ENCODE peak calls at places on chromosome 14, in eight cellular contexts. P is dorsolateral prefrontal cortex, V is heart left ventricle, I is upper lobe of left lung, N is HCT116, W is left ventricle myocardium inferior, T is OCI-LY7, E is upper lobe of right lung. C is an unnamed sample.

GRCh38 chr14:106564058-106564643 is 1037.8 kb downstream of the TMEM121 start:
- DNase-seq in P (no peak), V (no peak), I (no peak), N (no peak), W (no peak), T (peak), E (peak), C (no peak)

GRCh38 chr14:99986416-99986815 is 78.8 kb upstream of the EVL start:
- DNase-seq in P (no peak), V (no peak), I (no peak), N (no peak), W (no peak), T (no peak), E (no peak), C (no peak)

GRCh38 chr14:99603965-99604765 is at the start of gene CCDC85C:
- DNase-seq in P (peak), V (peak), I (peak), N (peak), W (peak), T (peak), E (peak), C (peak)

GRCh38 chr14:32481707-32482106 is 152.6 kb downstream of the AKAP6 start:
- DNase-seq in P (no peak), V (no peak), I (no peak), N (no peak), W (no peak), T (no peak), E (no peak), C (no peak)

GRCh38 chr14:101250948-101251811 is 310.1 kb upstream of the DIO3 start:
- DNase-seq in P (no peak), V (no peak), I (no peak), N (no peak), W (no peak), T (no peak), E (no peak), C (no peak)

GRCh38 chr14:85235868-85236267 is 294.1 kb upstream of the FLRT2 start:
- DNase-seq in P (no peak), V (no peak), I (no peak), N (no peak), W (no peak), T (no peak), E (no peak), C (no peak)

GRCh38 chr14:56903304-56904021 is 93.2 kb upstream of the OTX2 start:
- DNase-seq in P (no peak), V (no peak), I (no peak), N (no peak), W (no peak), T (no peak), E (no peak), C (no peak)

GRCh38 chr14:85528882-85529585 is 910 bp upstream of the FLRT2 start:
- DNase-seq in P (no peak), V (no peak), I (no peak), N (no peak), W (no peak), T (no peak), E (peak), C (peak)

GRCh38 chr14:57189070-57189469 is 79.6 kb downstream of the EXOC5 start:
- DNase-seq in P (no peak), V (no peak), I (no peak), N (peak), W (no peak), T (no peak), E (no peak), C (no peak)

GRCh38 chr14:95683793-95684192 is 2.4 kb upstream of the TCL1B start:
- DNase-seq in P (no peak), V (no peak), I (peak), N (peak), W (no peak), T (peak), E (no peak), C (no peak)

GRCh38 chr14:50362791-50363733 is 33.6 kb downstream of the CDKL1 start:
- DNase-seq in P (no peak), V (no peak), I (no peak), N (no peak), W (no peak), T (peak), E (no peak), C (no peak)

GRCh38 chr14:37985826-37986470 is 221.8 kb upstream of the SSTR1 start:
- DNase-seq in P (no peak), V (peak), I (peak), N (peak), W (no peak), T (peak), E (no peak), C (no peak)

GRCh38 chr14:34078117-34078743 is 127.4 kb upstream of the EGLN3 start:
- DNase-seq in P (no peak), V (no peak), I (no peak), N (no peak), W (no peak), T (no peak), E (no peak), C (no peak)

GRCh38 chr14:103099081-103099732 is 4.7 kb downstream of the EXOC3L4 start:
- DNase-seq in P (no peak), V (peak), I (no peak), N (no peak), W (no peak), T (no peak), E (no peak), C (no peak)

GRCh38 chr14:32818576-32818975 is 120.1 kb upstream of the NPAS3 start:
- DNase-seq in P (no peak), V (no peak), I (no peak), N (no peak), W (no peak), T (no peak), E (no peak), C (no peak)

GRCh38 chr14:72472845-72473244 is 421.1 kb downstream of the DPF3 start:
- DNase-seq in P (no peak), V (no peak), I (no peak), N (peak), W (no peak), T (no peak), E (no peak), C (no peak)

GRCh38 chr14:58731465-58732330 is 93.9 kb downstream of the DACT1 start:
- DNase-seq in P (no peak), V (no peak), I (no peak), N (peak), W (no peak), T (no peak), E (no peak), C (no peak)

GRCh38 chr14:105491366-105492006 is 440 bp downstream of the TEDC1 start:
- DNase-seq in P (no peak), V (peak), I (peak), N (peak), W (peak), T (peak), E (peak), C (no peak)

GRCh38 chr14:105490572-105491365 is at the start of gene TEDC1:
- DNase-seq in P (peak), V (peak), I (peak), N (peak), W (peak), T (peak), E (peak), C (peak)

GRCh38 chr14:105493921-105494605 is 3.0 kb downstream of the TEDC1 start:
- DNase-seq in P (peak), V (no peak), I (peak), N (no peak), W (peak), T (no peak), E (peak), C (no peak)

GRCh38 chr14:105492966-105493871 is 2.2 kb downstream of the TEDC1 start:
- DNase-seq in P (peak), V (no peak), I (peak), N (no peak), W (peak), T (no peak), E (peak), C (no peak)

GRCh38 chr14:105492051-105492965 is 1.3 kb downstream of the TEDC1 start:
- DNase-seq in P (no peak), V (peak), I (no peak), N (no peak), W (peak), T (no peak), E (peak), C (peak)
- H3K4me3 ChIP-seq in P (no peak), V (no peak), I (peak), N (peak), W (peak), T (peak), E (no peak), C (peak)

DNA sequence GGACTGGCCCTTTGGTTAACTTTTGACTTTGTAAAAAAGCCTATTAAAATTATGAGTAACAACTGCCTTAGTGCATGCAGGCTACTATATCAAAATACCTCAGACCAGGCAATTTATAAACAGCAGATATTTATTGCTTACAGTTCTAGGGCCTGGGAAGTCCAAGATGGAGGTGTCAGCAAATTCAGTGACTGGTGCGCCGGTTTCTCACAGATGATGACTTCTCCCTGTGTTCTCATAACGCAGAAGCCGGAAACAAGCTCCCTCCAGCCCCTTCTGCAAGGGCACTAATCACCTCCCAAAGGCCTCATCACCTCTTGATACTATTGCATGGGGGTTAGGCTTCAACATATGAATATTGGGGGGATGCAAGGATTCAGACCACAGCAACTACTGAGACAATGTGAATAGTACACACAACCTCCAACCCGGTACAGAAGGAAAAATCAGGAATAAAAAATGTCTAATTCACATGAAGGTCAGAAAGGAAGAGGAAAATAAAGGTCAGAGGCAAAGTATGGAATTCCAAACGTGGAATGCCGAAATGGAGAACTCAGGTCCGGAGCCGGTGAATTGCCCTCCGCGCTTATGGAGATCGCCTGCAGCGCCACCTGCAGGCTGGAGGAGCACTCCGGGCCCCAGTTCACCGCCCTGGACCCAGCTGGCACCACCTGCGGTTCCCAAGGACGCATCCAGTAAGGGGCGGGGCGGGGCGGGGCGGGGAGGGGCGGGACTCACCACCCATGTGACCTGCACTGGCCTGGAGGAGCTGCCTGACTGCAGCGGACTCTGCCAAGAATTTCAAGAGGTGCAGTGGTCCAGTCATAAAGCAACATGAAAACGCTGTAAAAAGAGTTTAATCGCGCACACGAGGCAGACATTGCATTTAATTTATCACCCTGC is 203.4 kb downstream of the KIF26A start:
- DNase-seq in P (no peak), V (no peak), I (peak), N (peak), W (no peak), T (peak), E (peak), C (no peak)
- H3K4me3 ChIP-seq in P (no peak), V (no peak), I (no peak), N (peak), W (no peak), T (no peak), E (no peak), C (no peak)

DNA sequence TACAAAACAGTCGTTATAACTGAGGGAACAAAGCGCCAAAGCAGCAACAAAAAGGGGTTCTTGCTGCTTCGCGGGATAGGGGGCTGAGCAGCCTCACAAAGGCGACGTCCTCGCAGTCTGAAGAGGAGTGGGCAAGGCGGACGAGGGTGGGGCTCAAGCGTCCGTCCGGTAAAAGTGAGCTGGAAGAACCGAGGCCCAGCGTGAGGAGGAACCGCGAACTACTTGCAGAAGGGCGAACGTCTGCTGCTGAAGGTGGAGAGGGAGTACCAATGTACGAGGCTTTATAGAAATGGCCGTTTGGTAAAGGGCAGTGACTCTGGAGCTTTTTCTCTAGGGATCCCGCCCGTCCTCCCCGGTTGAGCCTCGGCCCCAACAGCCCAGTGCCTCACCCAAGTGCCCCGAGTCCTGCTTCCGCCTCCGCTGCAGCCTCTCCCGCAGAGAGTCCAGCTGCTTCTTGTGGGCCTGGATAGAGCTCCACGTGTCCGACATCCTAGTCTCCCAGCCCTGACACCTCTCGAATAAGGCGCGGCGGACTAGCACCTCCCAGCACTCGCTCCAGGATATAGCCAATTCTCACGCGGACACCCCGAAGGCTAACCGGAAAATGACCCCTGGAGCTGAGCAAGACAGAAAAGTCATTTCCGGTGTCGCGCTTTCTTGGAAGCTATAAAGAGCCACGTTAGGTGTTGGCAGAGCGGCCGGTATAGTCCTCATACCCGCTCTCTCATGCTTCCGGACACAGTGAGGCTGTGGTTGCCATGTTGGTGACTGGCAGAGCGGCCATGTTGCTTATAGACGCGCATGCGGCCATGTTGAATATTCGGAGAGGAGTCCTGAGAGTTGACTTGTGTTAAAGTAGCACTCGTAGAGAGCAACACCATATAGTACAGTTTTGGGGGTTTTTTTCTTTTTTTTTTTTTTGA is at the start of gene METTL3:
- DNase-seq in P (peak), V (peak), I (peak), N (peak), W (peak), T (peak), E (peak), C (peak)
- H3K4me3 ChIP-seq in P (peak), V (peak), I (peak), N (peak), W (peak), T (peak), E (peak), C (peak)

DNA sequence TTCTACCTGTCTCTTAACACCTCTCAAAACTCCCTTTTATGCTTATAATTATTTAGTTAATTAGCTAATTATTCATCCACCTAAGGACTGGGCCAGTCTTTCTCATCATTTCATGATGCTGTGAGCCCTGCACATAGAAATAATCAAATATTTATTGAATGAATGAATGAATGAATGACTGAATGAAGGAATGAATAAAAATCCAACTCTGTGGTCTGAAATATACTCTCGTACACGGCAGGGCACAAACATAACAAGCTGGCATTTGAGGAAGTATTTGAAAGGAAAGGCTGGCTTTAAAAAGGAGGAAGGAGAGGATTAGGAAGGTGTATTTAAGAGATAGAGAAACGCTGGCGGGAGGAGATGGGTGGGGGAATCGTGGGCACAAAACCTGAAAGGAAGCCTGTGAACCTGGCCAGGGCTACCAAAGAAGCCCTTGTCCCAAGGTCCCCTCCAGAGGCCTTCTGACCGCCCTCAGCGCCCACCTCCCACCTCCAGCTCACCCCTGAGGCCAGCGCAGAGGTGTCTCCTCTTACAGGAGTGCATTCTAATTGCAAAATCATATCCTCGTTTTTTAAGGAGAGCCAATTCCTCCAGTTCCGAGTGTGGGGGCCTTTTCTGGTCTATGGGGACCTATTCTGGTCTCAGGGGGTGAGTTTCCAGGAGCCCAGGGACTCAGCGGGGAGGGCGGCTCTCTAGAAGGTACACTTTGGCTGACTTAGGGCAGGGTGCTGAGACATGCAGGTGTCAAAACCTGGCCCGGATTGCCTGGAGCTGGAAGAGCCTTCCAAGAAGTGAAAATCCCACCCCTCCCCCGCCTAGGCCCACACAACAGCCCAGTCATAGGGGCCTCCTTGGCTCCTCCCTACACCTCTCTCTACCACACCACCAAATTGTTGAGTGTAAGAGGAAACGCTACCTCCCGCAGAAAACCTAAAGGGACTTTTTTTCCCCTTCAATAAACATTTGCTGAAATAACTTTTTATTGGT is 8.7 kb upstream of the JDP2 start:
- DNase-seq in P (no peak), V (no peak), I (peak), N (peak), W (no peak), T (peak), E (peak), C (no peak)
- H3K4me3 ChIP-seq in P (no peak), V (no peak), I (peak), N (no peak), W (peak), T (peak), E (no peak), C (no peak)

GRCh38 chr14:41607966-41608663 is 1.4 kb downstream of the LRFN5 start:
- DNase-seq in P (peak), V (no peak), I (no peak), N (no peak), W (no peak), T (no peak), E (no peak), C (no peak)
- H3K4me3 ChIP-seq in P (peak), V (peak), I (peak), N (no peak), W (peak), T (no peak), E (peak), C (peak)

DNA sequence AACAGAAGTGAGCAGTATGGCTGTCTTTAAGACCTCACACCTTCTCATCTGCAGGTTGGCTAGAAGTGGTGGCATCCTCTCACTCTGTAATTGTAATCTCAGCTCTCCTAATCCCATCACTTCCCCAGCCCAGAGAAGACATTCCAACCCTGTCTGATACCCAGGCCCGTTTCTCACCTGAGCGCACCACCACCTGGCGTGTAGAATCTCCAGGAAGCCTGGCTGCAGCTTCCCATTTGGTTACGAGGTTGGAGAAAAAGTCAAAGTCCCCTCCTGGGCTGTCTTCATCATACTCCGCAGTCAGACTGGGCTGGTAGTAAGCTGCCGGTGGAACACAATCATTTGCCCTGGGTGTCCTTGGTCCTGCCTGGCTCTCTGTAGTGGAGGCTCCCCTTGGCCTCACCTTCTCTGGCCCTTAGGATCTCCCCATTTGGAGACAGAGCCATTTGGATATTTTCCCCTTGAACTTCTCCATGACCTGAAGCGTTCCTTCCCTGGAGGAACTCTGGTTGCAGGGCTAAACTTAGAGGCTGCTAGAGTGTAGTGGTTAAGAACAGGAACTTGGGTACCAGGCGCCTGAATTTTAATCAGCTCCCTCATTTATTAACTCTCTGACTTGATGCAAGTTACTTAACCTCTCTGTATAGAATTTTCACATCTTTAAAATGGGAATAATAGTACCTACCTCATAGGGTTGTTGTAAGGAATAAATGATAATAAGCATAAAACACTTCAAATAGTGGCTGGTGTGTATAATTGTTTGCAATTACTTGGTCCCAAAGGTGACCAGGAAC is 1.8 kb downstream of the SDR39U1 start:
- DNase-seq in P (no peak), V (no peak), I (no peak), N (no peak), W (no peak), T (no peak), E (no peak), C (no peak)
- H3K4me3 ChIP-seq in P (peak), V (no peak), I (no peak), N (peak), W (no peak), T (peak), E (no peak), C (no peak)

GRCh38 chr14:53921027-53921426 is 35.6 kb downstream of the BMP4 start:
- DNase-seq in P (no peak), V (no peak), I (no peak), N (no peak), W (no peak), T (no peak), E (no peak), C (no peak)

GRCh38 chr14:53929871-53930685 is 26.5 kb downstream of the BMP4 start:
- DNase-seq in P (no peak), V (no peak), I (no peak), N (peak), W (no peak), T (peak), E (no peak), C (no peak)

GRCh38 chr14:53925201-53925766 is 31.3 kb downstream of the BMP4 start:
- DNase-seq in P (no peak), V (no peak), I (no peak), N (no peak), W (no peak), T (no peak), E (no peak), C (no peak)

GRCh38 chr14:53927171-53927570 is 29.5 kb downstream of the BMP4 start:
- DNase-seq in P (no peak), V (no peak), I (no peak), N (no peak), W (no peak), T (no peak), E (no peak), C (no peak)

GRCh38 chr14:53924754-53925153 is 31.9 kb downstream of the BMP4 start:
- DNase-seq in P (no peak), V (no peak), I (no peak), N (peak), W (no peak), T (no peak), E (no peak), C (no peak)
- H3K4me3 ChIP-seq in P (no peak), V (no peak), I (no peak), N (no peak), W (no peak), T (no peak), E (no peak), C (no peak)

C was measured in ascending aorta.